ENCODE peak calls at places on chromosome 11, in six cellular contexts. P is stimulated activated CD4-positive, alpha-beta T cell treated with anti-CD3 and anti-CD28 coated beads, Interleukin-2, amount 100 ng/mL, for 48 hours; G is activated T-helper 1 cell treated with anti-CD3 and anti-CD28 coated beads, Interleukin-12 subunit alpha, Interleukin-12 subunit beta, Interleukin-2, Interleukin-4 antibody, amounts not matched to agents 30 ng/mL and 10 ng/mL and 1 ng/mL, durations not matched to agents 14 hours and 24 hours and 36 hours; Y is amniotic stem cell; E is IMR-90; O is naive thymus-derived CD8-positive, alpha-beta T cell. D is an unnamed sample.

GRCh38 chr11:87353904-87354303 is 316.2 kb downstream of the TMEM135 start:
- DNase-seq in G (no peak), E (no peak), O (no peak), Y (no peak), P (no peak), D (no peak)

GRCh38 chr11:117011541-117011908 is 86.7 kb downstream of the SIK3 start:
- DNase-seq in P (no peak), E (no peak), O (no peak), Y (no peak), G (no peak), D (no peak)

GRCh38 chr11:69209421-69209820 is 53.7 kb downstream of the SMIM38 start:
- DNase-seq in G (no peak), P (no peak), E (no peak), Y (no peak), O (no peak), D (no peak)

GRCh38 chr11:77501748-77502147 is 27.9 kb upstream of the PAK1 start:
- DNase-seq in Y (no peak), E (no peak), O (no peak), P (no peak), G (no peak), D (no peak)

GRCh38 chr11:12100886-12101285 is 9.5 kb upstream of the MICAL2 start:
- DNase-seq in O (no peak), G (no peak), E (no peak), Y (no peak), P (no peak), D (no peak)

GRCh38 chr11:7279676-7280075 is 28.0 kb downstream of the SYT9 start:
- DNase-seq in P (no peak), O (no peak), G (no peak), Y (no peak), E (no peak), D (no peak)

GRCh38 chr11:117178210-117179034 is at the start of gene SIDT2:
- DNase-seq in P (peak; percentile 82), G (peak; percentile 89), Y (peak; percentile 88), O (peak; percentile 89), E (peak; percentile 92), D (peak; percentile 79)

GRCh38 chr11:35787626-35788025 is 125.1 kb downstream of the TRIM44 start:
- DNase-seq in O (no peak), P (no peak), G (no peak), Y (no peak), E (no peak), D (no peak)

GRCh38 chr11:12961615-12962014 is 47.5 kb upstream of the RASSF10 start:
- DNase-seq in G (no peak), Y (no peak), E (peak; percentile 19), P (no peak), O (no peak), D (no peak)

GRCh38 chr11:21514298-21514697 is 678.6 kb upstream of the ANO5 start:
- DNase-seq in G (no peak), P (no peak), O (no peak), Y (no peak), E (no peak), D (no peak)

GRCh38 chr11:76614471-76615183 is 55.9 kb downstream of the LRRC32 start:
- DNase-seq in E (no peak), P (no peak), Y (no peak), O (no peak), G (no peak), D (no peak)

GRCh38 chr11:118846181-118846946 is 37.3 kb upstream of the CXCR5 start:
- DNase-seq in E (no peak), P (no peak), G (no peak), Y (no peak), O (no peak), D (no peak)

GRCh38 chr11:13268791-13269190 is 8.8 kb upstream of the BMAL1 start:
- DNase-seq in G (no peak), Y (no peak), P (no peak), E (no peak), O (no peak), D (no peak)

GRCh38 chr11:45254070-45254469 is 32.1 kb downstream of the SYT13 start:
- DNase-seq in O (no peak), E (peak; percentile 13), P (no peak), Y (no peak), G (no peak), D (no peak)

GRCh38 chr11:106706355-106706754 is 311.9 kb downstream of the GUCY1A2 start:
- DNase-seq in O (no peak), P (no peak), E (peak; percentile 67), Y (peak; percentile 16), G (no peak), D (no peak)

GRCh38 chr11:73521621-73522020 is 76.3 kb downstream of the FAM168A start:
- DNase-seq in E (peak; percentile 54), Y (no peak), O (no peak), P (no peak), G (no peak), D (no peak)

GRCh38 chr11:11789735-11790369 is 51.9 kb upstream of the USP47 start:
- DNase-seq in P (no peak), Y (no peak), E (peak; percentile 40), O (no peak), G (no peak), D (no peak)

GRCh38 chr11:47553417-47553746 is 450 bp upstream of the CELF1 start:
- DNase-seq in O (no peak), G (no peak), Y (no peak), P (no peak), E (no peak), D (no peak)

GRCh38 chr11:110782616-110783015 is 70.4 kb upstream of the ARHGAP20 start:
- DNase-seq in P (no peak), Y (no peak), E (peak; percentile 22), O (no peak), G (no peak), D (no peak)

GRCh38 chr11:121536116-121536515 is 83.3 kb upstream of the SORL1-AS1 start:
- DNase-seq in G (no peak), O (no peak), P (no peak), Y (no peak), E (no peak), D (no peak)

GRCh38 chr11:60783141-60783484 is 2.0 kb upstream of the MS4A10 start:
- DNase-seq in Y (no peak), E (no peak), O (no peak), P (no peak), G (no peak), D (no peak)

GRCh38 chr11:130122141-130122575 is 37.4 kb upstream of the ST14 start:
- DNase-seq in G (no peak), P (peak; percentile 10), O (no peak), Y (no peak), E (no peak), D (no peak)

GRCh38 chr11:36149538-36150242 is 139.5 kb downstream of the COMMD9 start:
- DNase-seq in Y (peak; percentile 97), O (no peak), E (peak; percentile 100), G (peak; percentile 14), P (peak; percentile 22), D (no peak)

GRCh38 chr11:33588056-33588455 is 112.6 kb downstream of the C11orf91 start:
- DNase-seq in O (no peak), E (no peak), Y (no peak), G (no peak), P (no peak), D (no peak)

GRCh38 chr11:106378513-106379179 is 301.2 kb downstream of the AASDHPPT start:
- DNase-seq in P (no peak), G (no peak), O (no peak), E (no peak), Y (no peak), D (no peak)

GRCh38 chr11:26607725-26608506 is 35.9 kb upstream of the MUC15 start:
- DNase-seq in E (no peak), O (no peak), Y (no peak), P (no peak), G (no peak), D (no peak)

GRCh38 chr11:32935462-32936029 is 42.9 kb downstream of the QSER1 start:
- DNase-seq in Y (no peak), O (peak; percentile 1), P (no peak), G (no peak), E (no peak), D (no peak)

GRCh38 chr11:13040969-13041561 is 31.9 kb downstream of the RASSF10 start:
- DNase-seq in Y (no peak), E (no peak), P (no peak), G (no peak), O (no peak), D (no peak)

GRCh38 chr11:71311176-71311925 is 59.0 kb upstream of the SHANK2 start:
- DNase-seq in E (no peak), O (no peak), Y (no peak), P (no peak), G (no peak), D (no peak)

GRCh38 chr11:1748467-1749019 is 1.9 kb downstream of the IFITM10 start:
- DNase-seq in Y (no peak), G (no peak), O (no peak), E (no peak), P (no peak), D (no peak)

D was measured in activated T-cell treated with anti-CD3 and anti-CD28 coated beads for 1 hour.